ENCODE peak calls at places on chromosomes 7 and 10, in five cellular contexts. H is activated naive CD4-positive, alpha-beta T cell treated with anti-CD3 and anti-CD28 coated beads, Interleukin-2, amount 10 ng/mL, durations not matched to agents 7 days and 5 days; E is RKO; Y is immature natural killer cell; V is AG08396. N is an unnamed sample.

GRCh38 chr7:149873968-149874643 is at the start of gene ATP6V0E2:
- DNase-seq in V (no peak), H (no peak), E (no peak), Y (no peak), N (peak)

GRCh38 chr10:3853016-3853415 is 68.0 kb upstream of the KLF6 start:
- DNase-seq in H (no peak), E (no peak), Y (no peak), V (no peak), N (no peak)

GRCh38 chr10:59580257-59580863 is 129.3 kb downstream of the SLC16A9 start:
- DNase-seq in V (peak), H (no peak), E (peak), Y (no peak), N (no peak)

GRCh38 chr10:18666810-18667209 is 7.6 kb downstream of the ARL5B start:
- DNase-seq in E (peak), V (peak), Y (no peak), H (no peak), N (no peak)

GRCh38 chr10:24469993-24470392 is 253.7 kb downstream of the ARHGAP21 start:
- DNase-seq in V (no peak), E (no peak), Y (no peak), H (no peak), N (no peak)

GRCh38 chr10:128186959-128187787 is 61.0 kb upstream of the MKI67 start:
- DNase-seq in H (peak), E (no peak), V (no peak), Y (peak), N (no peak)

GRCh38 chr10:64379898-64380297 is 858.7 kb downstream of the REEP3 start:
- DNase-seq in H (no peak), E (peak), Y (no peak), V (no peak), N (no peak)

GRCh38 chr10:79178614-79179403 is 110.0 kb downstream of the ZMIZ1 start:
- DNase-seq in V (peak), E (no peak), Y (no peak), H (no peak), N (no peak)

GRCh38 chr7:101537205-101537604 is 91.9 kb downstream of the MYL10 start:
- DNase-seq in V (peak), Y (no peak), E (peak), H (no peak), N (no peak)

GRCh38 chr7:101308245-101309085 is 13.1 kb downstream of the IFT22 start:
- DNase-seq in Y (no peak), V (peak), H (peak), E (peak), N (no peak)

GRCh38 chr7:21251166-21251806 is 176.6 kb upstream of the SP4 start:
- DNase-seq in V (no peak), Y (no peak), H (no peak), E (no peak), N (no peak)

GRCh38 chr10:129971381-129972144 is 7.5 kb upstream of the EBF3 start:
- DNase-seq in H (peak), E (no peak), V (peak), Y (no peak), N (no peak)

GRCh38 chr7:150377116-150377979 is 1.8 kb upstream of the ZNF775 start:
- DNase-seq in Y (no peak), V (no peak), E (no peak), H (no peak), N (no peak)

GRCh38 chr10:7272008-7272407 is 138.8 kb downstream of the SFMBT2 start:
- DNase-seq in V (no peak), E (no peak), Y (peak), H (peak), N (no peak)

GRCh38 chr7:29771081-29771832 is 35.1 kb upstream of the WIPF3 start:
- DNase-seq in H (no peak), E (no peak), V (no peak), Y (no peak), N (no peak)

GRCh38 chr10:19877466-19878255 is 61.4 kb downstream of the PLXDC2 start:
- DNase-seq in H (no peak), E (no peak), V (no peak), Y (no peak), N (no peak)

GRCh38 chr7:36937754-36938551 is 213.7 kb upstream of the AOAH start:
- DNase-seq in E (peak), V (no peak), H (peak), Y (peak), N (no peak)

GRCh38 chr7:5574770-5575269 is 151.2 kb upstream of the TNRC18 start:
- DNase-seq in E (no peak), V (no peak), Y (no peak), H (no peak), N (no peak)

GRCh38 chr7:101846800-101847538 is 29.5 kb downstream of the CUX1 start:
- DNase-seq in Y (no peak), E (no peak), V (no peak), H (no peak), N (no peak)

GRCh38 chr10:29470355-29470705 is 164.4 kb downstream of the SVIL start:
- DNase-seq in Y (no peak), E (no peak), H (no peak), V (no peak), N (no peak)

GRCh38 chr7:37112882-37113281 is 335.8 kb downstream of the ELMO1 start:
- DNase-seq in V (no peak), Y (no peak), H (no peak), E (no peak), N (no peak)